ENCODE peak calls at places on chromosome 19, in nine cellular contexts. K is NCI-H774; O is LoVo; W is ELF-1; V is stimulated activated naive CD4-positive, alpha-beta T cell; F is GM13976; B is cardiac muscle cell; I is stimulated activated CD8-positive, alpha-beta memory T cell treated with anti-CD3 and anti-CD28 coated beads, Interleukin-4, amount 100 ng/mL, for 1 hour; P is adrenal gland. C is an unnamed sample.

GRCh38 chr19:42092350-42092749 is 16.4 kb downstream of the ZNF574 start:
- DNase-seq in P (no peak), W (peak; percentile 28), F (no peak), K (peak; percentile 44), V (no peak), O (no peak), I (no peak), B (no peak), C (peak; percentile 93)

GRCh38 chr19:45069056-45069455 is 7.2 kb downstream of the ZNF296 start:
- DNase-seq in B (no peak), I (no peak), K (no peak), P (peak; percentile 69), O (no peak), W (peak; percentile 78), F (no peak), V (no peak), C (no peak)

GRCh38 chr19:50368649-50369570 is 3.5 kb upstream of the NAPSA start:
- DNase-seq in K (peak; percentile 83), B (peak; percentile 85), F (peak; percentile 83), V (peak; percentile 75), W (peak; percentile 97), P (peak; percentile 88), I (peak; percentile 59), O (peak; percentile 78), C (peak; percentile 76)

GRCh38 chr19:50320596-50320995 is 8.6 kb downstream of the KCNC3 start:
- DNase-seq in I (no peak), W (no peak), B (no peak), F (no peak), P (no peak), V (no peak), K (no peak), O (no peak), C (no peak)

GRCh38 chr19:2083174-2083854 is 12.8 kb downstream of the MOB3A start:
- DNase-seq in F (no peak), B (no peak), V (peak; percentile 40), I (no peak), K (peak; percentile 25), O (no peak), P (no peak), W (no peak), C (no peak)

GRCh38 chr19:44758596-44758995 is 10.1 kb downstream of the BCL3 start:
- DNase-seq in V (no peak), W (peak; percentile 75), O (no peak), I (no peak), K (no peak), B (peak; percentile 19), P (peak; percentile 47), F (no peak), C (no peak)

GRCh38 chr19:43468354-43469159 is 3.1 kb upstream of the LYPD3 start:
- DNase-seq in K (no peak), B (no peak), V (no peak), I (no peak), W (no peak), F (no peak), O (no peak), P (no peak), C (no peak)

GRCh38 chr19:10182847-10183246 is 11.9 kb downstream of the DNMT1 start:
- DNase-seq in K (no peak), V (no peak), I (no peak), P (no peak), F (no peak), O (no peak), W (no peak), B (no peak), C (no peak)

GRCh38 chr19:31111741-31112140 is 237.5 kb downstream of the TSHZ3 start:
- DNase-seq in F (no peak), W (no peak), K (no peak), V (no peak), P (no peak), B (no peak), I (no peak), O (no peak), C (no peak)

GRCh38 chr19:16273005-16273404 is 51.6 kb upstream of the KLF2 start:
- DNase-seq in V (no peak), K (no peak), P (no peak), B (peak; percentile 60), W (peak; percentile 54), O (no peak), F (no peak), I (no peak), C (no peak)

C was measured in DMS153.